ENCODE peak calls at places on chromosomes 2 and 18, in nine cellular contexts. S is GM13977, I is mammary epithelial cell, Q is cardiac fibroblast, L is cardiac muscle cell, V is PC-9, C is astrocyte of the spinal cord, E is DND-41, Y is colonic mucosa. K is an unnamed sample.

GRCh38 chr2:231565915-231566594 is 26.6 kb upstream of the TEX44 start:
- DNase-seq in Y (no peak), V (no peak), E (no peak), S (no peak), I (no peak), Q (no peak), C (no peak), L (no peak), K (no peak)

GRCh38 chr2:197138513-197138912 is 172.1 kb downstream of the ANKRD44 start:
- DNase-seq in Y (no peak), I (no peak), V (no peak), S (no peak), E (no peak), Q (no peak), L (no peak), C (no peak), K (no peak)

GRCh38 chr2:70797502-70797901 is 7.1 kb upstream of the FIGLA start:
- DNase-seq in E (no peak), C (no peak), Q (no peak), V (no peak), I (no peak), L (no peak), S (no peak), Y (no peak), K (no peak)

GRCh38 chr2:51581636-51582267 is 549.8 kb upstream of the NRXN1 start:
- DNase-seq in L (no peak), I (no peak), S (no peak), C (no peak), Q (no peak), E (no peak), V (no peak), Y (no peak), K (no peak)

GRCh38 chr2:201129044-201129505 is 13.1 kb downstream of the CFLAR start:
- DNase-seq in E (no peak), C (peak), V (no peak), Y (peak), L (peak), S (no peak), Q (peak), I (peak), K (no peak)

GRCh38 chr2:133326651-133327397 is 241.4 kb downstream of the NCKAP5 start:
- DNase-seq in Q (peak), Y (no peak), S (no peak), L (peak), I (no peak), V (no peak), C (peak), E (no peak), K (no peak)

GRCh38 chr18:46510386-46510785 is 146.6 kb downstream of the LOXHD1 start:
- DNase-seq in L (no peak), S (no peak), V (no peak), Y (no peak), E (no peak), Q (no peak), I (no peak), C (no peak), K (no peak)

GRCh38 chr2:132384491-132385186 is 32.0 kb upstream of the GPR39 start:
- DNase-seq in S (no peak), Q (no peak), V (no peak), C (no peak), Y (no peak), E (no peak), L (no peak), I (no peak), K (no peak)

GRCh38 chr2:33378551-33379220 is 97.8 kb upstream of the RASGRP3 start:
- DNase-seq in I (peak), V (no peak), L (peak), E (no peak), C (peak), S (no peak), Q (peak), Y (no peak), K (no peak)

GRCh38 chr18:3217930-3218647 is 1.7 kb downstream of the MYOM1 start:
- DNase-seq in E (no peak), V (peak), I (no peak), C (no peak), L (peak), Y (peak), Q (peak), S (no peak), K (no peak)

GRCh38 chr2:229920011-229920781 is 1.6 kb downstream of the TRIP12 start:
- DNase-seq in V (no peak), S (no peak), C (peak), L (no peak), I (peak), E (peak), Q (no peak), Y (peak), K (no peak)

GRCh38 chr2:231518771-231519170 is 11.5 kb downstream of the NMUR1 start:
- DNase-seq in E (no peak), Q (no peak), L (no peak), C (no peak), I (no peak), Y (no peak), V (no peak), S (no peak), K (no peak)

GRCh38 chr2:107801498-107801897 is 25.2 kb upstream of the RGPD4 start:
- DNase-seq in C (no peak), Q (no peak), Y (no peak), E (peak), L (no peak), I (no peak), V (no peak), S (no peak), K (no peak)

GRCh38 chr2:129253461-129253812 is 726.0 kb upstream of the RAB6C start:
- DNase-seq in Y (no peak), L (peak), Q (peak), V (no peak), S (peak), E (peak), I (no peak), C (no peak), K (no peak)

GRCh38 chr2:72803151-72803550 is 22.7 kb downstream of the EXOC6B start:
- DNase-seq in C (peak), E (no peak), V (no peak), S (no peak), L (peak), I (peak), Q (peak), Y (no peak), K (no peak)

GRCh38 chr2:20661981-20662937 is 4.7 kb upstream of the GDF7 start:
- DNase-seq in C (no peak), E (no peak), L (no peak), S (no peak), V (no peak), I (no peak), Q (no peak), Y (no peak), K (no peak)

GRCh38 chr2:73268831-73269685 is 15.2 kb downstream of the FBXO41 start:
- DNase-seq in E (no peak), L (peak), V (peak), I (peak), Q (peak), S (peak), C (no peak), Y (peak), K (peak)

GRCh38 chr2:10513201-10513600 is 65.1 kb upstream of the ODC1 start:
- DNase-seq in Q (no peak), L (no peak), S (no peak), I (no peak), C (no peak), E (no peak), V (no peak), Y (no peak), K (no peak)

GRCh38 chr2:64629875-64630274 is 23.8 kb downstream of the SERTAD2 start:
- DNase-seq in L (no peak), I (no peak), V (no peak), E (no peak), Y (no peak), S (no peak), C (no peak), Q (no peak), K (peak)

GRCh38 chr2:49248506-49248905 is 94.2 kb upstream of the FSHR start:
- DNase-seq in V (no peak), Q (peak), E (no peak), I (peak), C (peak), L (peak), Y (no peak), S (no peak), K (no peak)

GRCh38 chr2:124877065-124877671 is 852.1 kb downstream of the CNTNAP5 start:
- DNase-seq in Q (peak), S (no peak), E (no peak), Y (no peak), V (no peak), I (no peak), L (peak), C (peak), K (no peak)

GRCh38 chr2:132936261-132936660 is 266.3 kb upstream of the LYPD1 start:
- DNase-seq in I (peak), Q (no peak), Y (no peak), L (no peak), V (no peak), S (no peak), E (no peak), C (peak), K (no peak)

GRCh38 chr2:103656558-103656957 is 894.7 kb downstream of the TMEM182 start:
- DNase-seq in S (no peak), L (no peak), Q (no peak), Y (no peak), I (no peak), V (no peak), C (no peak), E (no peak), K (no peak)

GRCh38 chr2:230208576-230208975 is 11.2 kb downstream of the SP110 start:
- DNase-seq in V (no peak), E (peak), C (no peak), Q (no peak), I (no peak), L (no peak), S (no peak), Y (no peak), K (no peak)

GRCh38 chr18:75261430-75262223 is 51.0 kb downstream of the TSHZ1 start:
- DNase-seq in S (no peak), Y (peak), Q (no peak), E (no peak), I (no peak), C (no peak), V (no peak), L (no peak), K (no peak)

GRCh38 chr2:219446101-219446504 is 11.5 kb downstream of the SPEG start:
- DNase-seq in E (no peak), Q (peak), V (no peak), S (no peak), I (peak), L (peak), Y (no peak), C (peak), K (no peak)

GRCh38 chr2:229726643-229727042 is 12.3 kb upstream of the DNER start:
- DNase-seq in C (no peak), V (no peak), E (no peak), I (no peak), Y (no peak), S (no peak), Q (no peak), L (no peak), K (no peak)

GRCh38 chr18:5729983-5730699 is 165.2 kb downstream of the TMEM200C start:
- DNase-seq in Y (peak), I (no peak), C (no peak), S (no peak), L (no peak), Q (no peak), V (no peak), E (no peak), K (no peak)

GRCh38 chr2:71787476-71788185 is 334.3 kb downstream of the DYSF start:
- DNase-seq in S (no peak), V (no peak), L (no peak), Q (no peak), C (no peak), I (no peak), E (no peak), Y (peak), K (no peak)

GRCh38 chr18:11761553-11761952 is 72.5 kb downstream of the GNAL start:
- DNase-seq in V (no peak), I (no peak), E (no peak), C (no peak), Q (no peak), L (no peak), Y (no peak), S (no peak), K (no peak)
- TF ChIP-seq CTCF in V (peak), I (peak), E (peak), C (peak), Q (peak), L (no peak), Y (no peak), S (no peak), K (peak)

GRCh38 chr2:223674998-223675609 is 72.9 kb upstream of the SCG2 start:
- DNase-seq in I (peak), V (peak), Y (no peak), C (peak), Q (peak), E (no peak), S (no peak), L (peak), K (peak)
- TF ChIP-seq CTCF in I (peak), V (peak), Y (no peak), C (peak), Q (peak), E (peak), S (peak), L (peak), K (peak)

DNA sequence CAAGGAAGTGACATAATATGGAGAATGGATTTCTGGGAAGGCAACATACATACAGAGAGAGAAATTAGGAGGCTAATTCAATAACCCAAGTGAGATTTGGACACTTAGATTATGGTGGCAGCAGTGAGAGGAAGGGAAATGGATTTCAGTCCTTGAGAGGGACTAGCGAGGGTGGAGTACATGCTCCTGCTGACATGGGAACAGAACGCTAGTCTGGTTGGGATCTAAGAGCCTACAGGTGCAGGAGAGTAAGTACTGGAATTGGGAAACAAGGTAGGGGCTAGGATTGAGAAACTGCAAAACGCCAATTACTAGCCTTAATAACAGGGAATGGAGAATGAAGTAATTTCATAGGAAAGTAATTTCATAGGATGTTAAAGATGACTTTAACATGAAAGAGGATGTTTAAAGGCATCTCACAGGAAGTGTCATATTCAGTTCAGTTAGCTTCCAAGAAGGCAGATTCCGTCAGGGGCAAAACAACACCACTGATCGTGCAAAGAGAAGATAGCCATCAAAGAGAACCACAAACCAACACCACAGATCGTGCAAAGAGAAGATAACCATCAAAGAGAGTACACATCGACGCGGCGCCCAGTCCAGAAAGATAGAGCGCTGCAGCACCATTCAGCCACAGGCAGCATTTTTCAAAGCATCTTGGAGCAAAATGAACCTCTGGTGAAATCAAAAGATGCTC is 27.1 kb downstream of the CDKL4 start:
- DNase-seq in Y (peak), I (no peak), Q (no peak), E (peak), C (no peak), V (no peak), L (no peak), S (no peak), K (no peak)
- TF ChIP-seq CTCF in Y (no peak), I (no peak), Q (no peak), E (no peak), C (no peak), V (no peak), L (no peak), S (no peak), K (no peak)

GRCh38 chr2:135473567-135473966 is 57.5 kb downstream of the ZRANB3 start:
- DNase-seq in V (no peak), L (peak), S (peak), E (peak), Q (peak), Y (no peak), I (peak), C (peak), K (peak)
- TF ChIP-seq CTCF in V (peak), L (peak), S (peak), E (peak), Q (peak), Y (no peak), I (peak), C (peak), K (peak)

GRCh38 chr2:98180456-98180855 is 93.5 kb downstream of the VWA3B start:
- DNase-seq in I (peak), L (no peak), E (no peak), V (no peak), C (no peak), Y (no peak), S (no peak), Q (no peak), K (no peak)

GRCh38 chr2:98172150-98172765 is 85.3 kb downstream of the VWA3B start:
- DNase-seq in Q (no peak), S (no peak), Y (no peak), I (no peak), V (no peak), L (no peak), C (no peak), E (no peak), K (no peak)

GRCh38 chr2:98170076-98170475 is 83.1 kb downstream of the VWA3B start:
- DNase-seq in L (no peak), Y (no peak), S (no peak), Q (no peak), I (peak), C (no peak), E (no peak), V (no peak), K (no peak)

GRCh38 chr2:98172951-98173350 is 86.0 kb downstream of the VWA3B start:
- DNase-seq in I (no peak), S (no peak), C (no peak), V (no peak), L (no peak), Q (no peak), Y (no peak), E (no peak), K (no peak)

DNA sequence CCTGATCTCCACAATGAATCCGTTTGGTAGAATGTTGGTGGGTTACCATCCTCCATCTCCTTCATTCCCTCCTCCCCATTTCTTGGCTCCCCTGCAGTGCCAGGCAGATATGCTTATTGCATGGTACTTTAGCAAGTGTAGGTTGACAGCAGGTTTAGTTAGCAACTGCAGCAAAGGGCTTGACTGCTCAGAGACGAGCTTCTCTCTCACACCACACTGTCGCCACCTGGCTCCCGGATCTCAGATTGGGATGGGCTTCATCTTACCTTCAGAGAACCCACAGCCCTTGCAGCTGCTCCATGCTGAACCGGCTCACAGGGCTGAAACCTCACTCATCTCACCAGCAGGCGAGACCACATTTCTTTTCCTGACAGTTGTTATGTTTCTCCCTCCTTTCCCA is 88.8 kb downstream of the VWA3B start:
- DNase-seq in Y (peak), Q (no peak), E (peak), S (peak), C (no peak), L (peak), I (no peak), V (no peak), K (no peak)
- TF ChIP-seq CTCF in Y (no peak), Q (no peak), E (peak), S (peak), C (no peak), L (no peak), I (peak), V (no peak), K (no peak)

DNA sequence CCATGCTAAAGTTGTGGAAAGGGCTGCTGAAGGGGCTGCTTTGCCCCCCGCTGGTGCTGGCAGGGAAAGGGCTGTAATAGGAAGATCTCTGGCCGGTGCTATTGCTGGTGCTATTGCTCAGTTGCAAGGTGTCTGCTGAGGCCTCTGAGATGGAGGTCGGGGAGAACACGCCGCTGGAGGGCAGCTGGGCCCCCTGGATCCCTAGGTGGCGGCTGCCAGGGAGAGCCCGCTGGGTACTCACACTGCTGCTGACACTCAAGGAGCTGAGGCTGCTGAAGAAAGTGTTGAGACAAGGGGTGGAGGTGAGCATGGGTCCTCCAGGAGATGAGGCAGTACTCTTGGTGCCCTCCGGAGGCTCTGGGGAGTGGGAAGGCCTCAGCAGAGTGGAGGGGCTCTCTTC is 4.2 kb downstream of the FOXI3 start:
- DNase-seq in Q (no peak), C (no peak), E (no peak), L (no peak), I (no peak), S (no peak), V (no peak), Y (no peak), K (no peak)
- TF ChIP-seq CTCF in Q (no peak), C (no peak), E (no peak), L (no peak), I (no peak), S (no peak), V (no peak), Y (no peak), K (no peak)

K was measured in glutamatergic neuron.